ENCODE peak calls at places on chromosome 4, in four cellular contexts. P is RPMI8226, V is psoas muscle, S is iPS-NIHi11. O is an unnamed sample.

GRCh38 chr4:37607018-37607417 is 79.2 kb downstream of the RELL1 start:
- DNase-seq in P (no peak), V (no peak), S (peak), O (no peak)

GRCh38 chr4:44070843-44071242 is 377.8 kb downstream of the KCTD8 start:
- DNase-seq in P (no peak), V (no peak), S (no peak), O (no peak)

GRCh38 chr4:89226665-89227572 is 80.7 kb downstream of the GPRIN3 start:
- DNase-seq in P (peak), V (peak), S (peak), O (peak)

GRCh38 chr4:2322227-2322626 is 60.3 kb upstream of the MXD4 start:
- DNase-seq in P (no peak), V (no peak), S (no peak), O (no peak)

GRCh38 chr4:87077834-87078585 is 142.4 kb downstream of the KLHL8 start:
- DNase-seq in P (no peak), V (no peak), S (no peak), O (no peak)

GRCh38 chr4:36235306-36235705 is 9.0 kb downstream of the ARAP2 start:
- DNase-seq in P (no peak), V (no peak), S (peak), O (peak)

GRCh38 chr4:110198472-110199419 is at the start of gene ELOVL6:
- DNase-seq in P (peak), V (peak), S (peak), O (peak)

GRCh38 chr4:41796545-41797210 is 48.2 kb upstream of the PHOX2B start:
- DNase-seq in P (no peak), V (no peak), S (peak), O (no peak)

GRCh38 chr4:15469402-15470148 is at the start of gene CC2D2A:
- DNase-seq in P (no peak), V (no peak), S (peak), O (peak)

GRCh38 chr4:103095080-103095479 is 4.6 kb downstream of the BDH2 start:
- DNase-seq in P (no peak), V (no peak), S (no peak), O (no peak)

GRCh38 chr4:140686799-140687198 is 69.4 kb downstream of the TBC1D9 start:
- DNase-seq in P (no peak), V (no peak), S (no peak), O (no peak)

GRCh38 chr4:47471591-47471990 is 8.1 kb upstream of the COMMD8 start:
- DNase-seq in P (no peak), V (no peak), S (no peak), O (no peak)

O was measured in HT1080.